ENCODE peak calls at places on chromosomes 7 and 10, in six cellular contexts. G is cardiac fibroblast, L is MM.1S, O is IMR-90, T is astrocyte of the spinal cord, Z is spleen. M is an unnamed sample.

GRCh38 chr10:27512548-27512947 is 8.4 kb downstream of the RAB18 start:
- DNase-seq in G (no peak), L (no peak), O (peak; percentile 19), T (no peak), Z (no peak), M (no peak)

GRCh38 chr10:126521354-126521753 is 133.1 kb upstream of the ADAM12 start:
- DNase-seq in G (no peak), L (no peak), O (no peak), T (peak; percentile 45), Z (no peak), M (no peak)

GRCh38 chr7:4931932-4932331 is 27.1 kb downstream of the MMD2 start:
- DNase-seq in G (no peak), L (peak; percentile 60), O (no peak), T (no peak), Z (no peak), M (peak; percentile 12)

GRCh38 chr10:73865459-73866442 is 8.6 kb downstream of the CAMK2G start:
- DNase-seq in G (no peak), L (peak; percentile 52), O (no peak), T (no peak), Z (peak; percentile 94), M (no peak)

GRCh38 chr10:615583-616152 is 73.8 kb downstream of the DIP2C start:
- DNase-seq in G (peak; percentile 70), L (no peak), O (peak; percentile 98), T (peak; percentile 89), Z (peak; percentile 28), M (peak; percentile 87)

GRCh38 chr7:120760050-120760449 is 97.9 kb downstream of the TSPAN12 start:
- DNase-seq in G (no peak), L (no peak), O (no peak), T (no peak), Z (no peak), M (no peak)

GRCh38 chr7:24050991-24051529 is 232.9 kb upstream of the NPY start:
- DNase-seq in G (no peak), L (no peak), O (no peak), T (no peak), Z (no peak), M (no peak)

GRCh38 chr10:5628366-5628765 is 38.0 kb downstream of the ASB13 start:
- DNase-seq in G (peak; percentile 57), L (no peak), O (peak; percentile 13), T (no peak), Z (no peak), M (no peak)

GRCh38 chr7:23967949-23968599 is 258.1 kb downstream of the STK31 start:
- DNase-seq in G (no peak), L (no peak), O (no peak), T (no peak), Z (no peak), M (no peak)

GRCh38 chr10:47454294-47455058 is 29.4 kb downstream of the ANXA8 start:
- DNase-seq in G (no peak), L (no peak), O (no peak), T (no peak), Z (no peak), M (no peak)

GRCh38 chr7:823639-824038 is 8.6 kb upstream of the SUN1 start:
- DNase-seq in G (no peak), L (no peak), O (no peak), T (no peak), Z (peak; percentile 64), M (no peak)

DNA sequence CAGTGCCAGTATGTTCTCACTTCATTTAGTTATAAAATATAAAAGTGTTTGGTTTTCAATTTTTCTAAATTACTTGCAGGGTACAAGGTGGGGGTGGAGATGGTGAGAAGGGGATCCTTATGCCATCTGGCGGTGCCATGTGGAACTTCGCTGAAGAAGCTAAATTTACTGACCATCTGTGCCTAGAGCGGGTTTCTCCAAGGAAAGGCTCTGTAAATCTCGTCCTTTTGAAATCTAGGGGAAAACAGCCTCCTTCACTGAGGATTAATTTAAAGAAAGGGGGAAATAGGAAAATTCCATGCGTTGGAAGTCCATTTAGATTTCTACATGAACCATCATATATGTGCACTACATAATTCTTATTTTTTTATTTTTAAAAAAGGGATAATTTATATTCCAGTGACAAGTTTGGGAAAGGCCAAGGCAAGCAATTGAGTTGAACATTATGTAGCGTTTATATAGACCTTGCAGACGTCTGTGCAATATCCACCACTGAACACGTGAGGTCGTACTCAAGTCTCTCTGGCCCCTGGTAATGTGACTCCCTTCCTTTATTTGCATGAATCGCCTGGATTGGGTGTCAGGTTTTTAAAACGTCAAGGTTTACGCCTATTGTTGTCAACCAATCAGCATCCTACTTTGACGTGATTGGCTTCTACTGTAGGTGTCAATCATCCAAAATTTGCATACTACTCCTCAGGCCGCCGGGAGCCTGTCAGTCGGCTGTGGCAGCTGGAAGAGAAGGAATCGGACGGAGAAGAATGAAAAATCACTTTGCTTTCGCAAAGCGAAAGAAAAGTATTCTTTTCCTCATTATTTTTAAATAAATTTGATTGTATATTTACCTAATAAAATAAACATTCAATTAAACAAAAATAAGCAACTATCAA is 297.1 kb upstream of the NFE2L3 start:
- DNase-seq in G (peak; percentile 88), L (peak; percentile 70), O (peak; percentile 100), T (peak; percentile 97), Z (no peak), M (peak; percentile 98)
- TF ChIP-seq CTCF in G (peak; percentile 55), L (peak; percentile 74), O (peak; percentile 67), T (peak; percentile 79), Z (peak; percentile 63), M (peak; percentile 68)

GRCh38 chr10:59625842-59626522 is 83.7 kb downstream of the SLC16A9 start:
- DNase-seq in G (peak; percentile 84), L (peak; percentile 76), O (peak; percentile 71), T (peak; percentile 67), Z (no peak), M (peak; percentile 89)
- H3K4me3 ChIP-seq in G (no peak overlapping the region), L (no peak overlapping the region), O (no peak overlapping the region), T (no peak overlapping the region), Z (no peak overlapping the region), M (no peak overlapping the region)

GRCh38 chr10:132293416-132294195 is 14.1 kb downstream of the STK32C start:
- DNase-seq in G (no peak), L (no peak), O (no peak), T (no peak), Z (peak; percentile 67), M (no peak)
- TF ChIP-seq CTCF in G (no peak), L (no peak), O (no peak), T (no peak), Z (no peak), M (no peak)

DNA sequence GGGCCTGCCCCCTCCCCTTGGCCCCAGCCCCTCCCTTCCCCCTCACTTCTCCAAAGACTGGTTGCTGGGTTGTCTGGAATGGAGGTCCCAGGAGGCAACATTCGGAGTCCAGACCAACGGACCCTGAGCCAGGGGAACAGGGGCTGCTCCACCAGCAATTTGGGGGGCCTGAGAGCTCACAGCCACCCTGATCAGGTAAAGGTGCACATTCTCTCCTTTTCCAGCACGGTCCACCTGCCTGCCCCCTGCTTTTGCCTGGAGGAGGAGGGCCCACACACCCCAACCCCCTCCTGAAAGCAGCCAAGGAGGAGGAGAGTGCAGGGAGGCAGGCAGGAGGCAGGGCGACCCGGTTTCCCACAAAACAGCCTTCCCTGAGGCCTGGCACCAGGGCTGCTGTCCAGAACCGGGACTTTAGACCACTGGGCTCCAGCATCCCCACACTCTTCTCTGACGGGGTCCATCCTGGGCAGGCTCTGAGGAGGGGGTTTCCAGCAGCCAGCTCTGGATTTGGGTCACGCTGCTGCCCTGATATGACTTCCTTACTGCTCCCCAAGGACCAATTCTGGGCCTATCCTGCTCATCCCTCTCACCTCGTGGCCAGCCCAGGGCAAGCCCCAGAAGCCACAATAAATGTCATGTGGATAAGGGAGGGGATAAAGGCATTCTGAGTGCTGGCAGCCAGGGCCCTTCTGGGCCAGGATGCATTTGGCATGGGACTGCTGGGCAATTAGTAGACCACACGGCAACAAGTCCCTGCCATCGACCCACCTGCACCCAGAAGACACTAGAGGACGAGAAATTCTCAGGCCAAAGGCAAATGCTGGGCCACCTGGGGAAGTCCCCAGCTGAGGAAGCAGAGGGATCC is 1.1 kb upstream of the CAMK2B start:
- DNase-seq in G (no peak), L (no peak), O (no peak), T (no peak), Z (no peak), M (no peak)
- H3K4me3 ChIP-seq in G (no peak overlapping the region), L (no peak overlapping the region), O (no peak overlapping the region), T (no peak overlapping the region), Z (no peak overlapping the region), M (no peak overlapping the region)

M was measured in foreskin fibroblast.